ENCODE peak calls at places on chromosome 20, in eight cellular contexts. R is GM04504; P is AG08396; E is upper lobe of right lung; C is stimulated activated naive B cell treated with anti-CD40 and anti-IgM and Interleukin-4, amounts not matched to agents 10 μg/mL and 1 μg/mL and 100 μg/mL, for 72 hours; O is mucosa of gallbladder; A is AG09309; B is nephron progenitor cell. F is an unnamed sample.

GRCh38 chr20:2563116-2563515 is 26.7 kb downstream of the TMC2 start:
- DNase-seq in R (no peak), P (no peak), E (no peak), C (no peak), O (no peak), A (no peak), B (no peak), F (no peak)

GRCh38 chr20:46751856-46752255 is 42.4 kb downstream of the SLC2A10 start:
- DNase-seq in R (no peak), P (no peak), E (no peak), C (no peak), O (no peak), A (no peak), B (no peak), F (no peak)

GRCh38 chr20:24469116-24470030 is at the start of gene SYNDIG1:
- DNase-seq in R (no peak), P (peak), E (no peak), C (no peak), O (no peak), A (no peak), B (peak), F (peak)

GRCh38 chr20:45304464-45304999 is 2.1 kb upstream of the RBPJL start:
- DNase-seq in R (no peak), P (no peak), E (no peak), C (no peak), O (no peak), A (no peak), B (no peak), F (no peak)

GRCh38 chr20:33897313-33897912 is 86.3 kb downstream of the CHMP4B start:
- DNase-seq in R (no peak), P (no peak), E (no peak), C (no peak), O (no peak), A (no peak), B (no peak), F (peak)

GRCh38 chr20:35991142-35991771 is 22.9 kb downstream of the CNBD2 start:
- DNase-seq in R (no peak), P (peak), E (no peak), C (no peak), O (peak), A (no peak), B (peak), F (peak)

GRCh38 chr20:41738584-41739193 is 120.5 kb upstream of the CHD6 start:
- DNase-seq in R (no peak), P (peak), E (no peak), C (peak), O (peak), A (no peak), B (peak), F (peak)

GRCh38 chr20:38225900-38226263 is 34.7 kb downstream of the KIAA1755 start:
- DNase-seq in R (no peak), P (no peak), E (no peak), C (no peak), O (no peak), A (no peak), B (no peak), F (no peak)

GRCh38 chr20:49804364-49804763 is 8.3 kb upstream of the SLC9A8 start:
- DNase-seq in R (no peak), P (no peak), E (no peak), C (no peak), O (no peak), A (no peak), B (no peak), F (no peak)

GRCh38 chr20:58576590-58576944 is 61.4 kb upstream of the APCDD1L start:
- DNase-seq in R (no peak), P (no peak), E (peak), C (no peak), O (no peak), A (no peak), B (no peak), F (no peak)

GRCh38 chr20:22532598-22532997 is 51.8 kb downstream of the FOXA2 start:
- DNase-seq in R (no peak), P (no peak), E (no peak), C (no peak), O (no peak), A (no peak), B (no peak), F (no peak)

GRCh38 chr20:47551841-47552240 is 50.2 kb downstream of the NCOA3 start:
- DNase-seq in R (no peak), P (no peak), E (no peak), C (no peak), O (no peak), A (no peak), B (no peak), F (no peak)

GRCh38 chr20:57814529-57814928 is 104.7 kb upstream of the PMEPA1 start:
- DNase-seq in R (no peak), P (no peak), E (peak), C (no peak), O (no peak), A (no peak), B (no peak), F (no peak)

GRCh38 chr20:47088339-47088738 is 193.7 kb downstream of the EYA2 start:
- DNase-seq in R (no peak), P (no peak), E (no peak), C (no peak), O (no peak), A (no peak), B (no peak), F (no peak)

GRCh38 chr20:871436-871835 is 37.9 kb downstream of the FAM110A start:
- DNase-seq in R (no peak), P (no peak), E (no peak), C (no peak), O (no peak), A (no peak), B (no peak), F (no peak)

GRCh38 chr20:13149371-13149770 is 71.7 kb upstream of the ISM1 start:
- DNase-seq in R (peak), P (no peak), E (no peak), C (no peak), O (no peak), A (peak), B (no peak), F (no peak)

GRCh38 chr20:35049776-35050352 is 42.7 kb downstream of the TRPC4AP start:
- DNase-seq in R (no peak), P (no peak), E (no peak), C (no peak), O (no peak), A (no peak), B (no peak), F (no peak)

GRCh38 chr20:54172856-54173652 is 732 bp downstream of the CYP24A1 start:
- DNase-seq in R (no peak), P (no peak), E (no peak), C (no peak), O (no peak), A (no peak), B (peak), F (peak)

GRCh38 chr20:31568041-31568731 is 36.9 kb upstream of the ID1 start:
- DNase-seq in R (no peak), P (no peak), E (no peak), C (no peak), O (no peak), A (no peak), B (no peak), F (no peak)

GRCh38 chr20:22402550-22402949 is 181.8 kb downstream of the FOXA2 start:
- DNase-seq in R (no peak), P (no peak), E (no peak), C (no peak), O (no peak), A (no peak), B (no peak), F (no peak)

GRCh38 chr20:18048191-18048590 is 9.5 kb downstream of the OVOL2 start:
- DNase-seq in R (no peak), P (no peak), E (no peak), C (no peak), O (no peak), A (no peak), B (no peak), F (no peak)

GRCh38 chr20:38272961-38273360 is 12.4 kb upstream of the KIAA1755 start:
- DNase-seq in R (no peak), P (peak), E (no peak), C (no peak), O (no peak), A (no peak), B (no peak), F (no peak)

GRCh38 chr20:17617212-17617867 is 47.5 kb downstream of the DSTN start:
- DNase-seq in R (no peak), P (peak), E (peak), C (no peak), O (no peak), A (no peak), B (peak), F (peak)

GRCh38 chr20:61885759-61886715 is 179.6 kb downstream of the TAF4 start:
- DNase-seq in R (no peak), P (no peak), E (no peak), C (no peak), O (no peak), A (no peak), B (no peak), F (no peak)

GRCh38 chr20:2652724-2653510 is 485 bp downstream of the NOP56 start:
- DNase-seq in R (no peak), P (peak), E (no peak), C (no peak), O (no peak), A (no peak), B (no peak), F (peak)

GRCh38 chr20:4038047-4038459 is 22.7 kb upstream of the RNF24 start:
- DNase-seq in R (peak), P (peak), E (peak), C (peak), O (peak), A (no peak), B (peak), F (no peak)

F was measured in endothelial cell.